ENCODE peak calls at places on chromosomes 7 and 10, in five cellular contexts. One of them, this sample, is unnamed.

GRCh38 chr10:126474031-126474430 is 85.8 kb upstream of the ADAM12 start:
- DNase-seq in stimulated activated CD8-positive, alpha-beta memory T cell treated with anti-CD3 and anti-CD28 coated beads, Interleukin-2, amount 100 ng/mL, for 1 hour: no peak
- DNase-seq in NCI-H1105 treated with DMSO at 0.1 percent for 48 hours: no peak
- DNase-seq in activated CD4-positive, alpha-beta T cell treated with anti-CD3 and anti-CD28 coated beads, Interleukin-2, amount 50 U/mL, for 48 hours: no peak
- DNase-seq in NCI-H2171: no peak
- DNase-seq in this sample: no peak

GRCh38 chr10:123645615-123646014 is 20.5 kb upstream of the GPR26 start:
- DNase-seq in stimulated activated CD8-positive, alpha-beta memory T cell treated with anti-CD3 and anti-CD28 coated beads, Interleukin-2, amount 100 ng/mL, for 1 hour: no peak
- DNase-seq in NCI-H1105 treated with DMSO at 0.1 percent for 48 hours: no peak
- DNase-seq in activated CD4-positive, alpha-beta T cell treated with anti-CD3 and anti-CD28 coated beads, Interleukin-2, amount 50 U/mL, for 48 hours: no peak
- DNase-seq in NCI-H2171: no peak
- DNase-seq in this sample: no peak

GRCh38 chr10:120997313-120998102 is 146.3 kb downstream of the WDR11 start:
- DNase-seq in stimulated activated CD8-positive, alpha-beta memory T cell treated with anti-CD3 and anti-CD28 coated beads, Interleukin-2, amount 100 ng/mL, for 1 hour: no peak
- DNase-seq in NCI-H1105 treated with DMSO at 0.1 percent for 48 hours: no peak
- DNase-seq in activated CD4-positive, alpha-beta T cell treated with anti-CD3 and anti-CD28 coated beads, Interleukin-2, amount 50 U/mL, for 48 hours: no peak
- DNase-seq in NCI-H2171: no peak
- DNase-seq in this sample: no peak

GRCh38 chr7:147436718-147437117 is 1153.8 kb upstream of the C7orf33 start:
- DNase-seq in stimulated activated CD8-positive, alpha-beta memory T cell treated with anti-CD3 and anti-CD28 coated beads, Interleukin-2, amount 100 ng/mL, for 1 hour: no peak
- DNase-seq in NCI-H1105 treated with DMSO at 0.1 percent for 48 hours: no peak
- DNase-seq in activated CD4-positive, alpha-beta T cell treated with anti-CD3 and anti-CD28 coated beads, Interleukin-2, amount 50 U/mL, for 48 hours: no peak
- DNase-seq in NCI-H2171: no peak
- DNase-seq in this sample: no peak

GRCh38 chr7:119782286-119782685 is 490.7 kb upstream of the KCND2 start:
- DNase-seq in stimulated activated CD8-positive, alpha-beta memory T cell treated with anti-CD3 and anti-CD28 coated beads, Interleukin-2, amount 100 ng/mL, for 1 hour: no peak
- DNase-seq in NCI-H1105 treated with DMSO at 0.1 percent for 48 hours: no peak
- DNase-seq in activated CD4-positive, alpha-beta T cell treated with anti-CD3 and anti-CD28 coated beads, Interleukin-2, amount 50 U/mL, for 48 hours: no peak
- DNase-seq in NCI-H2171: no peak
- DNase-seq in this sample: no peak

GRCh38 chr7:55970561-55970960 is 6.2 kb downstream of the NIPSNAP2 start:
- DNase-seq in stimulated activated CD8-positive, alpha-beta memory T cell treated with anti-CD3 and anti-CD28 coated beads, Interleukin-2, amount 100 ng/mL, for 1 hour: no peak
- DNase-seq in NCI-H1105 treated with DMSO at 0.1 percent for 48 hours: no peak
- DNase-seq in activated CD4-positive, alpha-beta T cell treated with anti-CD3 and anti-CD28 coated beads, Interleukin-2, amount 50 U/mL, for 48 hours: no peak
- DNase-seq in NCI-H2171: no peak
- DNase-seq in this sample: no peak

GRCh38 chr10:51895209-51895608 is 195.8 kb upstream of the CSTF2T start:
- DNase-seq in stimulated activated CD8-positive, alpha-beta memory T cell treated with anti-CD3 and anti-CD28 coated beads, Interleukin-2, amount 100 ng/mL, for 1 hour: no peak
- DNase-seq in NCI-H1105 treated with DMSO at 0.1 percent for 48 hours: no peak
- DNase-seq in activated CD4-positive, alpha-beta T cell treated with anti-CD3 and anti-CD28 coated beads, Interleukin-2, amount 50 U/mL, for 48 hours: no peak
- DNase-seq in NCI-H2171: no peak
- DNase-seq in this sample: no peak

GRCh38 chr10:76632158-76633051 is 1005.2 kb downstream of the KCNMA1 start:
- DNase-seq in stimulated activated CD8-positive, alpha-beta memory T cell treated with anti-CD3 and anti-CD28 coated beads, Interleukin-2, amount 100 ng/mL, for 1 hour: no peak
- DNase-seq in NCI-H1105 treated with DMSO at 0.1 percent for 48 hours: peak
- DNase-seq in activated CD4-positive, alpha-beta T cell treated with anti-CD3 and anti-CD28 coated beads, Interleukin-2, amount 50 U/mL, for 48 hours: peak
- DNase-seq in NCI-H2171: no peak
- DNase-seq in this sample: no peak

GRCh38 chr10:109881481-109881880 is 41.8 kb downstream of the XPNPEP1 start:
- DNase-seq in stimulated activated CD8-positive, alpha-beta memory T cell treated with anti-CD3 and anti-CD28 coated beads, Interleukin-2, amount 100 ng/mL, for 1 hour: no peak
- DNase-seq in NCI-H1105 treated with DMSO at 0.1 percent for 48 hours: no peak
- DNase-seq in activated CD4-positive, alpha-beta T cell treated with anti-CD3 and anti-CD28 coated beads, Interleukin-2, amount 50 U/mL, for 48 hours: no peak
- DNase-seq in NCI-H2171: no peak
- DNase-seq in this sample: no peak

GRCh38 chr7:91651986-91652385 is 228.5 kb downstream of the MTERF1 start:
- DNase-seq in stimulated activated CD8-positive, alpha-beta memory T cell treated with anti-CD3 and anti-CD28 coated beads, Interleukin-2, amount 100 ng/mL, for 1 hour: no peak
- DNase-seq in NCI-H1105 treated with DMSO at 0.1 percent for 48 hours: no peak
- DNase-seq in activated CD4-positive, alpha-beta T cell treated with anti-CD3 and anti-CD28 coated beads, Interleukin-2, amount 50 U/mL, for 48 hours: no peak
- DNase-seq in NCI-H2171: peak
- DNase-seq in this sample: no peak

GRCh38 chr7:13090959-13091358 is 403.5 kb downstream of the ARL4A start:
- DNase-seq in stimulated activated CD8-positive, alpha-beta memory T cell treated with anti-CD3 and anti-CD28 coated beads, Interleukin-2, amount 100 ng/mL, for 1 hour: no peak
- DNase-seq in NCI-H1105 treated with DMSO at 0.1 percent for 48 hours: no peak
- DNase-seq in activated CD4-positive, alpha-beta T cell treated with anti-CD3 and anti-CD28 coated beads, Interleukin-2, amount 50 U/mL, for 48 hours: no peak
- DNase-seq in NCI-H2171: no peak
- DNase-seq in this sample: no peak

GRCh38 chr10:86295791-86296190 is 70.8 kb downstream of the GRID1 start:
- DNase-seq in stimulated activated CD8-positive, alpha-beta memory T cell treated with anti-CD3 and anti-CD28 coated beads, Interleukin-2, amount 100 ng/mL, for 1 hour: no peak
- DNase-seq in NCI-H1105 treated with DMSO at 0.1 percent for 48 hours: no peak
- DNase-seq in activated CD4-positive, alpha-beta T cell treated with anti-CD3 and anti-CD28 coated beads, Interleukin-2, amount 50 U/mL, for 48 hours: no peak
- DNase-seq in NCI-H2171: no peak
- DNase-seq in this sample: no peak

GRCh38 chr7:82534687-82535086 is 91.1 kb upstream of the CACNA2D1 start:
- DNase-seq in stimulated activated CD8-positive, alpha-beta memory T cell treated with anti-CD3 and anti-CD28 coated beads, Interleukin-2, amount 100 ng/mL, for 1 hour: no peak
- DNase-seq in NCI-H1105 treated with DMSO at 0.1 percent for 48 hours: no peak
- DNase-seq in activated CD4-positive, alpha-beta T cell treated with anti-CD3 and anti-CD28 coated beads, Interleukin-2, amount 50 U/mL, for 48 hours: no peak
- DNase-seq in NCI-H2171: no peak
- DNase-seq in this sample: no peak

GRCh38 chr10:48944171-48944570 is 4.5 kb upstream of the LRRC18 start:
- DNase-seq in stimulated activated CD8-positive, alpha-beta memory T cell treated with anti-CD3 and anti-CD28 coated beads, Interleukin-2, amount 100 ng/mL, for 1 hour: no peak
- DNase-seq in NCI-H1105 treated with DMSO at 0.1 percent for 48 hours: no peak
- DNase-seq in activated CD4-positive, alpha-beta T cell treated with anti-CD3 and anti-CD28 coated beads, Interleukin-2, amount 50 U/mL, for 48 hours: no peak
- DNase-seq in NCI-H2171: no peak
- DNase-seq in this sample: no peak

GRCh38 chr7:78296689-78297371 is 498.3 kb downstream of the PHTF2 start:
- DNase-seq in stimulated activated CD8-positive, alpha-beta memory T cell treated with anti-CD3 and anti-CD28 coated beads, Interleukin-2, amount 100 ng/mL, for 1 hour: no peak
- DNase-seq in NCI-H1105 treated with DMSO at 0.1 percent for 48 hours: peak
- DNase-seq in activated CD4-positive, alpha-beta T cell treated with anti-CD3 and anti-CD28 coated beads, Interleukin-2, amount 50 U/mL, for 48 hours: no peak
- DNase-seq in NCI-H2171: no peak
- DNase-seq in this sample: peak

GRCh38 chr10:92847185-92847864 is 995 bp upstream of the EXOC6 start:
- DNase-seq in stimulated activated CD8-positive, alpha-beta memory T cell treated with anti-CD3 and anti-CD28 coated beads, Interleukin-2, amount 100 ng/mL, for 1 hour: no peak
- DNase-seq in NCI-H1105 treated with DMSO at 0.1 percent for 48 hours: no peak
- DNase-seq in activated CD4-positive, alpha-beta T cell treated with anti-CD3 and anti-CD28 coated beads, Interleukin-2, amount 50 U/mL, for 48 hours: no peak
- DNase-seq in NCI-H2171: no peak
- DNase-seq in this sample: peak

GRCh38 chr7:127252736-127253288 is at the start of gene GRM8:
- DNase-seq in stimulated activated CD8-positive, alpha-beta memory T cell treated with anti-CD3 and anti-CD28 coated beads, Interleukin-2, amount 100 ng/mL, for 1 hour: no peak
- DNase-seq in NCI-H1105 treated with DMSO at 0.1 percent for 48 hours: peak
- DNase-seq in activated CD4-positive, alpha-beta T cell treated with anti-CD3 and anti-CD28 coated beads, Interleukin-2, amount 50 U/mL, for 48 hours: peak
- DNase-seq in NCI-H2171: peak
- DNase-seq in this sample: no peak

GRCh38 chr10:28171468-28172235 is 131.2 kb downstream of the MPP7 start:
- DNase-seq in stimulated activated CD8-positive, alpha-beta memory T cell treated with anti-CD3 and anti-CD28 coated beads, Interleukin-2, amount 100 ng/mL, for 1 hour: no peak
- DNase-seq in NCI-H1105 treated with DMSO at 0.1 percent for 48 hours: no peak
- DNase-seq in activated CD4-positive, alpha-beta T cell treated with anti-CD3 and anti-CD28 coated beads, Interleukin-2, amount 50 U/mL, for 48 hours: no peak
- DNase-seq in NCI-H2171: no peak
- DNase-seq in this sample: no peak

GRCh38 chr10:78441704-78442103 is 408.0 kb downstream of the RPS24 start:
- DNase-seq in stimulated activated CD8-positive, alpha-beta memory T cell treated with anti-CD3 and anti-CD28 coated beads, Interleukin-2, amount 100 ng/mL, for 1 hour: no peak
- DNase-seq in NCI-H1105 treated with DMSO at 0.1 percent for 48 hours: no peak
- DNase-seq in activated CD4-positive, alpha-beta T cell treated with anti-CD3 and anti-CD28 coated beads, Interleukin-2, amount 50 U/mL, for 48 hours: no peak
- DNase-seq in NCI-H2171: no peak
- DNase-seq in this sample: no peak

This sample was measured in epithelial cell of proximal tubule.